ENCODE peak calls at places on chromosomes 5 and 9, in four cellular contexts. Z is HepG2, J is H1, K is GM12878. A is an unnamed sample.

GRCh38 chr5:169827769-169828168 is 152.5 kb downstream of the INSYN2B start:
- DNase-seq in Z (no peak), J (no peak), K (no peak), A (no peak)

GRCh38 chr5:14457475-14457874 is 124.1 kb upstream of the OTULINL start:
- DNase-seq in Z (no peak), J (no peak), K (no peak), A (no peak)

GRCh38 chr9:87198716-87199115 is 251.4 kb upstream of the GAS1 start:
- DNase-seq in Z (no peak), J (no peak), K (no peak), A (no peak)

GRCh38 chr5:53645581-53645980 is 85.1 kb downstream of the NDUFS4 start:
- DNase-seq in Z (no peak), J (no peak), K (no peak), A (no peak)

GRCh38 chr5:15069407-15069905 is 197.9 kb upstream of the ANKH start:
- DNase-seq in Z (no peak), J (no peak), K (no peak), A (no peak)

GRCh38 chr9:34566972-34567371 is 22.6 kb downstream of the CNTFR start:
- DNase-seq in Z (no peak), J (no peak), K (no peak), A (no peak)

GRCh38 chr5:170633235-170634041 is 129.6 kb downstream of the KCNIP1 start:
- DNase-seq in Z (peak; percentile 27), J (no peak), K (peak; percentile 20), A (no peak)

GRCh38 chr5:23484094-23484493 is 23.3 kb upstream of the PRDM9 start:
- DNase-seq in Z (no peak), J (no peak), K (no peak), A (no peak)

GRCh38 chr9:121240394-121241145 is 27.4 kb upstream of the GSN start:
- DNase-seq in Z (no peak), J (no peak), K (no peak), A (no peak)

GRCh38 chr5:4862500-4862899 is 277.6 kb upstream of the ADAMTS16 start:
- DNase-seq in Z (peak; percentile 35), J (no peak), K (no peak), A (peak; percentile 28)

GRCh38 chr5:67462150-67462549 is 265.6 kb upstream of the CD180 start:
- DNase-seq in Z (no peak), J (no peak), K (no peak), A (no peak)

GRCh38 chr5:142012792-142013388 is at the start of gene GNPDA1:
- DNase-seq in Z (peak; percentile 50), J (peak; percentile 27), K (no peak), A (no peak)
- TF ChIP-seq SUZ12 in Z (no peak), J (no peak), K (no peak), A (no peak)

GRCh38 chr9:88460583-88461332 is 72.5 kb downstream of the SPIN1 start:
- DNase-seq in Z (no peak), J (no peak), K (no peak), A (peak; percentile 23)
- TF ChIP-seq YY1 in Z (no peak), J (no peak), K (no peak), A (no peak)

GRCh38 chr5:6216516-6217075 is 161.8 kb downstream of the MED10 start:
- DNase-seq in Z (no peak), J (no peak), K (no peak), A (no peak)

GRCh38 chr5:6218116-6218515 is 160.2 kb downstream of the MED10 start:
- DNase-seq in Z (no peak), J (no peak), K (no peak), A (no peak)

GRCh38 chr5:6218517-6218916 is 159.8 kb downstream of the MED10 start:
- DNase-seq in Z (no peak), J (no peak), K (no peak), A (no peak)

GRCh38 chr5:6220346-6221088 is 157.8 kb downstream of the MED10 start:
- DNase-seq in Z (peak; percentile 79), J (no peak), K (no peak), A (no peak)

DNA sequence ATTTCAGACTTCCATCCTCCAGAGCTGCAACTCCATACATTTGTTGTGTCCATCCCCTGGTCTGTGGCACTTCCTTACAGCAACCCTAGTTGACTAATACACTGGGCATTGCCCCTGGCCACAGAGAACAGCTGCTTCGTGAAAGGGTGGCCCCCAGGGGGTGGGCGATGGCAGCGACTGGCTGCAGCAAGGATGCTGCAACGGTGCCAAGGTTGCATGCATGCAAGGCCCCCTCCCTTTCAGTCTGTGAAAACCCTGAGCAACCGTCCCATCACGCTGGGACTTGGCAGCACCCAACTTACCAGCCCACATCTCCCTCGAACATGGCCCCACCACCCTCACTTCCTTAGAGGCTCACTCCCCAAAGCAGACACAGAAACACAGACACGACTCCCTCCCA is 162.5 kb downstream of the MED10 start:
- DNase-seq in Z (no peak), J (no peak), K (no peak), A (no peak)
- H3K4me1 ChIP-seq in Z (peaks cover 17% of the 10 kb centered on the region), J (no peaks in the 10 kb centered on the region), K (no peaks in the 10 kb centered on the region), A (no peaks in the 10 kb centered on the region)

GRCh38 chr5:125316386-125316785 is 569.9 kb upstream of the ZNF608 start:
- DNase-seq in Z (no peak), J (no peak), K (no peak), A (no peak)
- TF ChIP-seq SUZ12 in Z (no peak), J (no peak), K (no peak), A (no peak)

GRCh38 chr5:74257645-74258328 is 382.7 kb downstream of the ENC1 start:
- DNase-seq in Z (no peak), J (no peak), K (no peak), A (no peak)
- TF ChIP-seq YY1 in Z (no peak), J (no peak), K (no peak), A (no peak)

GRCh38 chr9:127562841-127563523 is 49.1 kb upstream of the STXBP1 start:
- DNase-seq in Z (no peak), J (no peak), K (no peak), A (no peak)

GRCh38 chr9:127562271-127562780 is 49.8 kb upstream of the STXBP1 start:
- DNase-seq in Z (no peak), J (no peak), K (no peak), A (no peak)

GRCh38 chr9:127563579-127563978 is 48.5 kb upstream of the STXBP1 start:
- DNase-seq in Z (no peak), J (no peak), K (no peak), A (no peak)

GRCh38 chr9:127559247-127559680 is 52.8 kb upstream of the STXBP1 start:
- DNase-seq in Z (no peak), J (no peak), K (no peak), A (no peak)

GRCh38 chr9:127561491-127562270 is 50.4 kb upstream of the STXBP1 start:
- DNase-seq in Z (no peak), J (no peak), K (no peak), A (peak; percentile 84)
- H3K4me1 ChIP-seq in Z (peaks cover 56% of the 10 kb centered on the region), J (peaks cover 10% of the 10 kb centered on the region), K (no peaks in the 10 kb centered on the region), A (peaks cover 54% of the 10 kb centered on the region)